ENCODE peak calls at places on chromosomes 16 and 17, in four cellular contexts. One of them, this sample, is unnamed.

GRCh38 chr17:74842146-74842598 is 17.5 kb downstream of the GRIN2C start:
- DNase-seq in K562: no peak
- DNase-seq in GM12878: no peak
- DNase-seq in IMR-90: no peak
- DNase-seq in this sample: no peak

GRCh38 chr17:32127156-32127897 is 15.0 kb upstream of the RHOT1 start:
- DNase-seq in GM12878: peak; percentile 69
- DNase-seq in IMR-90: peak; percentile 54
- DNase-seq in K562: peak; percentile 80
- DNase-seq in this sample: peak; percentile 76

GRCh38 chr16:85479972-85480726 is 133.0 kb upstream of the GSE1 start:
- DNase-seq in IMR-90: no peak
- DNase-seq in K562: no peak
- DNase-seq in GM12878: no peak
- DNase-seq in this sample: peak; percentile 73

GRCh38 chr16:4682616-4683254 is 10.6 kb upstream of the NUDT16L1 start:
- DNase-seq in K562: peak; percentile 59
- DNase-seq in GM12878: no peak
- DNase-seq in IMR-90: peak; percentile 18
- DNase-seq in this sample: peak; percentile 90

GRCh38 chr17:69344939-69345338 is 18.0 kb upstream of the ABCA5 start:
- DNase-seq in IMR-90: no peak
- DNase-seq in GM12878: no peak
- DNase-seq in K562: no peak
- DNase-seq in this sample: no peak

GRCh38 chr16:85364323-85365040 is 248.6 kb upstream of the GSE1 start:
- DNase-seq in GM12878: no peak
- DNase-seq in IMR-90: no peak
- DNase-seq in K562: no peak
- DNase-seq in this sample: no peak

GRCh38 chr17:43033947-43034622 is 9.1 kb downstream of the RND2 start:
- DNase-seq in IMR-90: no peak
- DNase-seq in GM12878: no peak
- DNase-seq in K562: no peak
- DNase-seq in this sample: no peak

GRCh38 chr16:17134586-17134985 is 336.2 kb downstream of the XYLT1 start:
- DNase-seq in K562: no peak
- DNase-seq in GM12878: peak; percentile 82
- DNase-seq in IMR-90: no peak
- DNase-seq in this sample: no peak

GRCh38 chr17:72169823-72170222 is 49.0 kb downstream of the SOX9 start:
- DNase-seq in K562: no peak
- DNase-seq in GM12878: no peak
- DNase-seq in IMR-90: no peak
- DNase-seq in this sample: no peak

GRCh38 chr16:15057755-15058417 is 2.0 kb upstream of the NTAN1 start:
- DNase-seq in IMR-90: no peak
- DNase-seq in GM12878: no peak
- DNase-seq in K562: no peak
- DNase-seq in this sample: no peak

GRCh38 chr17:68437979-68438877 is 19.1 kb downstream of the WIPI1 start:
- DNase-seq in K562: peak; percentile 89
- DNase-seq in IMR-90: peak; percentile 47
- DNase-seq in GM12878: no peak
- DNase-seq in this sample: no peak

GRCh38 chr16:56679813-56680212 is 2.5 kb upstream of the MT1X start:
- DNase-seq in IMR-90: no peak
- DNase-seq in K562: no peak
- DNase-seq in GM12878: no peak
- DNase-seq in this sample: no peak

GRCh38 chr16:70520612-70521297 is 2.6 kb downstream of the COG4 start:
- DNase-seq in GM12878: no peak
- DNase-seq in K562: no peak
- DNase-seq in IMR-90: peak; percentile 74
- DNase-seq in this sample: no peak

GRCh38 chr16:10641953-10642949 is 52.5 kb downstream of the TEKT5 start:
- DNase-seq in K562: no peak
- DNase-seq in GM12878: no peak
- DNase-seq in IMR-90: no peak
- DNase-seq in this sample: peak; percentile 73
- TF ChIP-seq CHD1 in K562: no peak
- TF ChIP-seq CHD1 in GM12878: no peak
- TF ChIP-seq CHD1 in IMR-90: no peak
- TF ChIP-seq CHD1 in this sample: no peak

DNA sequence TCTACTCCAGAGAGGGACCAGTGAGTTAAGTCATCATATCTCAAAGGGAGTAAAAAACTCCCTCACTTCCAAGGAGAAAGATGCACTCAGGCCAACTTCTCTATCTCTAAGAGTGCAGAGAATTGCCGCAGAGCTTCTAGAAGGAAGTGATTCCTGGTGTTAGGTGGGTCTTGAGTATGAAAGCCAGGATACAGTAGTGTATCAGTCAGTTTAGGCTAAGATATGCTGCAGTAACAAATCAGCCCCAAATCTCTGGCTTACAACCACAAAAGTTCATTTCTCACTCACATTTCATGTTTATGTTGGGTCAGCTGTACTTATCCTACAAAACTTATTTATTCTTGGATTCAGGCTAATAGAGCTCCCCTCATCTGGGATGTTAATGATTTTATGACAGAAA is 106.3 kb downstream of the HS3ST4 start:
- DNase-seq in GM12878: no peak
- DNase-seq in IMR-90: no peak
- DNase-seq in K562: no peak
- DNase-seq in this sample: no peak
- TF ChIP-seq RFX5 in GM12878: no peak
- TF ChIP-seq RFX5 in IMR-90: no peak
- TF ChIP-seq RFX5 in K562: no peak
- TF ChIP-seq RFX5 in this sample: no peak

DNA sequence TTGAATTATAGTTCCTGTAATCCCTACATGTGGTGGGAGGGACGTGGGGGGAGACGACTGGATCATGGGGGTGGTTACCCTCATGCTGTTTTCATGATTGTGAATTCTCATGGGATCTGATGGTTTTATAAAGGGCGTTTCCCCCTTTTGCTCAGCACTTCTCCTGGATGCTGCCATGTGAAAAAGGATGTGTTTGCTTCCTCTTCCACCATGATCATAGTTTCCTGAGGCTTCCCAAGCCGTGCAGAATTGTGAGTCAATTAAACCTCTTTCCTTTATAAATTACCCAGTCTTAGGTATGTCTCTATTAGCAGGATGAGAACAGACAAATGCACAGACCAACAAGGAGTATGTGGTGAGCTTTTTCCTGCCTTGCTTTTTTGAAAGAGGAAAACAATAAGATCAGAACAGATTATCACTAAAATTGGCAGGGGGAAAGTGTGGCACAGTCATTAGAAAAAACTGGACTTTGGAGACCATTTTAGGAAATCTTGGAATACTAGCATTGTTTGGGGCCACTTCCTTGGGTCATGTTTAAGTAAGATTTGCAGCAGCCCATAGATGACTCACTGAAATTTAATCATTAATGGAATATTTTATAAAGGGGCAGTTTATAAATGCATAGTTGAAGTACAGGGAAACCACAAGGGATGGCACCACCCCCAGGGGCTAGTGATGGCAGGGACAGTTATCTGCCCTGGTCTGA is 352.8 kb downstream of the CDH13 start:
- DNase-seq in GM12878: no peak
- DNase-seq in IMR-90: peak; percentile 20
- DNase-seq in K562: no peak
- DNase-seq in this sample: no peak
- TF ChIP-seq CHD1 in GM12878: no peak
- TF ChIP-seq CHD1 in IMR-90: no peak
- TF ChIP-seq CHD1 in K562: no peak
- TF ChIP-seq CHD1 in this sample: no peak

GRCh38 chr17:29158096-29158495 is 22.1 kb downstream of the MYO18A start:
- DNase-seq in GM12878: no peak
- DNase-seq in K562: no peak
- DNase-seq in IMR-90: no peak
- DNase-seq in this sample: no peak

GRCh38 chr17:29160253-29160652 is 19.9 kb downstream of the MYO18A start:
- DNase-seq in IMR-90: no peak
- DNase-seq in K562: no peak
- DNase-seq in GM12878: no peak
- DNase-seq in this sample: no peak

GRCh38 chr17:29157310-29157709 is 22.9 kb downstream of the MYO18A start:
- DNase-seq in IMR-90: no peak
- DNase-seq in GM12878: no peak
- DNase-seq in K562: no peak
- DNase-seq in this sample: no peak

GRCh38 chr17:29158515-29159275 is 21.5 kb downstream of the MYO18A start:
- DNase-seq in IMR-90: peak; percentile 74
- DNase-seq in K562: no peak
- DNase-seq in GM12878: no peak
- DNase-seq in this sample: no peak

GRCh38 chr17:29159286-29159860 is 20.8 kb downstream of the MYO18A start:
- DNase-seq in GM12878: no peak
- DNase-seq in IMR-90: no peak
- DNase-seq in K562: no peak
- DNase-seq in this sample: no peak
- TF ChIP-seq RFX5 in GM12878: no peak
- TF ChIP-seq RFX5 in IMR-90: no peak
- TF ChIP-seq RFX5 in K562: no peak
- TF ChIP-seq RFX5 in this sample: no peak

GRCh38 chr16:30557397-30557949 is 701 bp downstream of the ZNF764 start:
- DNase-seq in IMR-90: no peak
- DNase-seq in GM12878: no peak
- DNase-seq in K562: no peak
- DNase-seq in this sample: no peak
- TF ChIP-seq CHD1 in IMR-90: no peak
- TF ChIP-seq CHD1 in GM12878: no peak
- TF ChIP-seq CHD1 in K562: no peak
- TF ChIP-seq CHD1 in this sample: no peak

GRCh38 chr17:56975656-56976055 is 2.3 kb upstream of the SCPEP1 start:
- DNase-seq in GM12878: no peak
- DNase-seq in K562: no peak
- DNase-seq in IMR-90: no peak
- DNase-seq in this sample: no peak

GRCh38 chr17:56977673-56978395 is at the start of gene SCPEP1:
- DNase-seq in GM12878: no peak
- DNase-seq in IMR-90: peak; percentile 70
- DNase-seq in K562: peak; percentile 77
- DNase-seq in this sample: peak; percentile 84

GRCh38 chr17:56978441-56979090 is 635 bp downstream of the SCPEP1 start:
- DNase-seq in GM12878: no peak
- DNase-seq in IMR-90: peak; percentile 5
- DNase-seq in K562: peak; percentile 29
- DNase-seq in this sample: no peak

GRCh38 chr17:56979091-56979480 is 1.2 kb downstream of the SCPEP1 start:
- DNase-seq in IMR-90: no peak
- DNase-seq in GM12878: no peak
- DNase-seq in K562: peak; percentile 27
- DNase-seq in this sample: no peak

DNA sequence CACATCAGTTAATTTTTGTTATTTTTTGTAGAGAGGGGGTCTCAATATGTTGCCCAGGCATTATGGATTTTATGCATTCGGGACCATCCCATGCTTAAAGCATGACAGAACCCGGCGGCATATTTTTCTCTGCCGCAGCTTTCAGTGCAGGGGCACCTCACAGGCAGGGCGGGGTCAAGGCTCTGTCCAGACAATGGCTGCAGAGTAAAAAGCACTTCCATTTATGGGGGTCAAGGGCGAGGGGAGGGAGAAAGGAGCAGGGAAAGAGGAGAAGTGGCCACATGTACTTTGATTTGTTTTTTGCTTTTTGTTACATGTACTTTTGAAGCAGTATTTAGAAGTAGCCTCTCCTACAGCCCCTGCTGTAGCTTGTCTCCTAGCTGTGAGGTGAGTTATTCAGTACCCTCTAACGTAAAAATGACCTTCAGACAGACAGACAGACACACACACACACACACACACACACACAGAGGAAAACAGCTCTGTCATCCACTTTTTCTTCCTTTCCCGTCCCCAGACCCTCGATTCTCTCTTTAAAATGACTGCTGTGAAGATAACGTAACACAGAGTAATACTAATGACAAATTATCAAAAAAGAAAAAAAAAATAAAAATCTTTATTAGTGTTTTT is 875 bp upstream of the SCPEP1 start:
- DNase-seq in GM12878: no peak
- DNase-seq in K562: no peak
- DNase-seq in IMR-90: no peak
- DNase-seq in this sample: no peak
- TF ChIP-seq RFX5 in GM12878: no peak
- TF ChIP-seq RFX5 in K562: no peak
- TF ChIP-seq RFX5 in IMR-90: no peak
- TF ChIP-seq RFX5 in this sample: no peak

DNA sequence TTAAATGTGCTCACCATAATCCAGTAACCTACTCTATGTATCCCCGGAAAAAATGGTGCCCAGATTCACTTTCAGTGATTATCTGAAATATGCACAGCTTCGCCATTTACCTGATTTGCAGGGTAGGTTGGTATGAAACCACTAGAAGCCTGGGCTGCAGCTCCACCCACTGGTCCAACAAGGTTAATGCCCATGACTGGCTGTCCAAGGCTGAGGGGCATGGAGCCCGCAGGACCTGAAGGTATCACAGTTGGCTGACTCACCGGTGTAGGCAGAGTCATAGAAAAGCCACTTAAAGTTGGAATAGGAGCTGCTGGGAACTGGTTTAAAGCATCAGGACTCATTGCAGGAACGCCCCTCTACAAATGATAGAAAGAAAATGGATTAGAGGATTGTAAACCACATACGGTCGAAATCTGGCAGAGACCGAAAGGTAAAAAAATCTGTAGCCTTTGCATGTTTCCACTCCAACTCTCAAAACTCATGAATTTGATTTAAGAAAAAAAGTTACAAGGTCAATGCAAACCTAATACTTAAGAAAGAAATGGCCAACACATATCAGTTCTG is 38.6 kb downstream of the SYNRG start:
- DNase-seq in GM12878: no peak
- DNase-seq in IMR-90: peak; percentile 69
- DNase-seq in K562: peak; percentile 47
- DNase-seq in this sample: peak; percentile 75
- TF ChIP-seq CHD1 in GM12878: no peak
- TF ChIP-seq CHD1 in IMR-90: no peak
- TF ChIP-seq CHD1 in K562: no peak
- TF ChIP-seq CHD1 in this sample: no peak

GRCh38 chr17:17017343-17018014 is 24.8 kb upstream of the MPRIP start:
- DNase-seq in GM12878: no peak
- DNase-seq in K562: no peak
- DNase-seq in IMR-90: no peak
- DNase-seq in this sample: no peak
- TF ChIP-seq RFX5 in GM12878: no peak
- TF ChIP-seq RFX5 in K562: no peak
- TF ChIP-seq RFX5 in IMR-90: no peak
- TF ChIP-seq RFX5 in this sample: no peak

This sample was measured in H1.